ENCODE peak calls at places on chromosomes 12 and 14, in seven cellular contexts. Z is IMR-90, B is breast epithelium, K is hepatocyte, I is fibroblast of lung, G is AG04450, T is aorta. E is an unnamed sample.

GRCh38 chr14:66284346-66284745 is 201.8 kb upstream of the CCDC196 start:
- DNase-seq in Z (peak; percentile 0), B (no peak), K (peak; percentile 55), I (no peak), G (no peak), T (no peak), E (no peak)

GRCh38 chr12:118013283-118013682 is 3.2 kb upstream of the RFC5 start:
- DNase-seq in Z (no peak), B (no peak), K (no peak), I (no peak), G (no peak), T (no peak), E (no peak)

GRCh38 chr12:52032431-52032796 is 18.8 kb upstream of the NR4A1 start:
- DNase-seq in Z (peak; percentile 80), B (peak; percentile 73), K (peak; percentile 77), I (peak; percentile 89), G (no peak), T (peak; percentile 81), E (peak; percentile 87)

GRCh38 chr12:91311081-91311480 is 128.5 kb upstream of the DCN start:
- DNase-seq in Z (no peak), B (no peak), K (no peak), I (no peak), G (no peak), T (no peak), E (no peak)

GRCh38 chr12:121889267-121889624 is 656 bp downstream of the PSMD9 start:
- DNase-seq in Z (no peak), B (no peak), K (no peak), I (no peak), G (no peak), T (no peak), E (no peak)

GRCh38 chr12:9363145-9363544 is 154.9 kb upstream of the PZP start:
- DNase-seq in Z (no peak), B (no peak), K (no peak), I (no peak), G (no peak), T (no peak), E (no peak)

GRCh38 chr14:37655418-37655817 is 60.0 kb downstream of the TTC6 start:
- DNase-seq in Z (peak; percentile 44), B (no peak), K (no peak), I (peak; percentile 29), G (no peak), T (no peak), E (no peak)

GRCh38 chr12:1977109-1977508 is 27.1 kb downstream of the DCP1B start:
- DNase-seq in Z (no peak), B (no peak), K (peak; percentile 20), I (no peak), G (no peak), T (no peak), E (no peak)

GRCh38 chr12:112514926-112515642 is 96.3 kb downstream of the PTPN11 start:
- DNase-seq in Z (no peak), B (no peak), K (no peak), I (no peak), G (no peak), T (no peak), E (no peak)

GRCh38 chr12:119115296-119115905 is 63.3 kb upstream of the HSPB8 start:
- DNase-seq in Z (peak; percentile 31), B (no peak), K (peak; percentile 79), I (peak; percentile 56), G (peak; percentile 8), T (no peak), E (peak; percentile 62)

GRCh38 chr12:96471368-96472040 is 17.9 kb upstream of the CFAP54 start:
- DNase-seq in Z (peak; percentile 82), B (no peak), K (no peak), I (peak; percentile 68), G (no peak), T (no peak), E (peak; percentile 57)

GRCh38 chr14:68784298-68784910 is 8.5 kb downstream of the ZFP36L1 start:
- DNase-seq in Z (no peak), B (no peak), K (peak; percentile 92), I (peak; percentile 39), G (no peak), T (no peak), E (no peak)

GRCh38 chr12:103586132-103586531 is 941 bp upstream of the STAB2 start:
- DNase-seq in Z (no peak), B (no peak), K (no peak), I (no peak), G (no peak), T (no peak), E (no peak)

GRCh38 chr14:92902726-92903125 is 20.2 kb upstream of the CHGA start:
- DNase-seq in Z (no peak), B (no peak), K (no peak), I (no peak), G (no peak), T (peak; percentile 58), E (no peak)

GRCh38 chr12:22474970-22475720 is 69.2 kb downstream of the C2CD5 start:
- DNase-seq in Z (no peak), B (no peak), K (no peak), I (peak; percentile 74), G (no peak), T (no peak), E (no peak)

GRCh38 chr12:53950441-53950781 is 4.3 kb upstream of the HOXC12 start:
- DNase-seq in Z (no peak), B (no peak), K (no peak), I (no peak), G (no peak), T (no peak), E (no peak)

GRCh38 chr14:61025239-61026223 is 44.5 kb downstream of the SLC38A6 start:
- DNase-seq in Z (peak; percentile 80), B (peak; percentile 63), K (peak; percentile 75), I (peak; percentile 86), G (peak; percentile 57), T (peak; percentile 74), E (peak; percentile 86)

GRCh38 chr14:74571901-74572828 is 39.9 kb downstream of the LTBP2 start:
- DNase-seq in Z (peak; percentile 100), B (no peak), K (peak; percentile 57), I (peak; percentile 98), G (peak; percentile 97), T (peak; percentile 74), E (no peak)

GRCh38 chr12:23816394-23816851 is 133.0 kb downstream of the SOX5 start:
- DNase-seq in Z (no peak), B (no peak), K (no peak), I (no peak), G (no peak), T (no peak), E (no peak)

GRCh38 chr14:100666403-100666802 is 60.3 kb upstream of the DLK1 start:
- DNase-seq in Z (no peak), B (no peak), K (peak; percentile 14), I (no peak), G (no peak), T (no peak), E (no peak)

GRCh38 chr14:100664841-100665425 is 61.8 kb upstream of the DLK1 start:
- DNase-seq in Z (peak; percentile 73), B (no peak), K (peak; percentile 48), I (peak; percentile 85), G (peak; percentile 59), T (no peak), E (peak; percentile 67)

GRCh38 chr14:100666851-100667250 is 59.8 kb upstream of the DLK1 start:
- DNase-seq in Z (no peak), B (no peak), K (no peak), I (no peak), G (no peak), T (no peak), E (no peak)

GRCh38 chr14:100664234-100664633 is 62.5 kb upstream of the DLK1 start:
- DNase-seq in Z (no peak), B (no peak), K (no peak), I (no peak), G (no peak), T (no peak), E (no peak)

GRCh38 chr14:100665518-100666032 is 61.1 kb upstream of the DLK1 start:
- DNase-seq in Z (no peak), B (no peak), K (peak; percentile 19), I (peak; percentile 21), G (no peak), T (no peak), E (no peak)
- H3K4me3 ChIP-seq in Z (no peak overlapping the region), B (no peak overlapping the region), K (no peak overlapping the region), I (no peak overlapping the region), G (no peak overlapping the region), T (no peak overlapping the region), E (no peak overlapping the region)

GRCh38 chr14:93958567-93959238 is 17.7 kb downstream of the ASB2 start:
- DNase-seq in Z (no peak), B (no peak), K (no peak), I (no peak), G (no peak), T (no peak), E (no peak)
- H3K27ac ChIP-seq in Z (peak overlapping the region; percentile 22), B (peak overlapping the region; percentile 32), K (peak overlapping the region; percentile 90), I (no peak overlapping the region), G (peak overlapping the region; percentile 82), T (no peak overlapping the region), E (peak overlapping the region; percentile 95)

DNA sequence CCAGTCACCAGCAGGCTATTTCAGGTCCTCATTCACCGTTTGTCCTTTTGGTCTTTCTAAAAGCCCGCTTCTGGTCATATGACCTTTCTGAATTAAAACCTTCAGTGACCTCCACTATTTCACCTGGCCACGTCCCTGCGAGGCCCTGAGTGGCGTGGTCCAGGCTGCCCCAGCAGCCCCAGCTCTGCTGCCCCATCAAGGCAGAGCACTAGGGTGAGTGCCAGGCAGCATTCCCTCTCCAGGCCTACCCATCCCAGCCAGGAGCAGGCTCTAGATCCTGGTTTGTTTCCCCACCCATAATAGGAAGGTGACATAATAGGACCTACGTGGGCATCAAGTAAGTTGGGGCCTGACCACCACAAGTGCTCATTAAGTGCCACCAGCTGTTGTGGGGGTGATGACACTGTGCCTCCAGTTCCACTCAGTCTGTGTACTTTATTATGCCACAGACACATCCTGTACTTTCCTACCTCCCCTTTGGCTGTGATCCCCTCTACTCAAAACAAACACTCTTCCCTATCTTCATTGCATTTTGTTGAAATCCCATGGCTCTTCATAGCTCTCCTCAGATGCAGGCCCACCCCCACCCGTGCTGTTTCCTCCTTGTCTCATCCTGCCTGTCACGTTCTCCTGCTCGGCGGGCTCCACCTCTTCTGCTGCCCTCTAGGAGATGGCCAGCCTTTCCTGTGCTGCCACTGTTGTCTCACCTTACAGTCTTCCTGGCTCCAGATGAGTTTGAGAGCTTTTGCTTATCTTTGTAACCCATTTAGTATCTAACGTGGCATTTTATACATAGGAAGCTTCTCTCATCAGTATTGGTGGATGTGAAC is 21.4 kb downstream of the CKB start:
- DNase-seq in Z (no peak), B (no peak), K (no peak), I (no peak), G (no peak), T (no peak), E (no peak)
- H3K4me3 ChIP-seq in Z (no peak overlapping the region), B (no peak overlapping the region), K (no peak overlapping the region), I (no peak overlapping the region), G (no peak overlapping the region), T (no peak overlapping the region), E (no peak overlapping the region)

GRCh38 chr14:72075649-72076334 is 143.6 kb downstream of the RGS6 start:
- DNase-seq in Z (no peak), B (no peak), K (no peak), I (no peak), G (no peak), T (no peak), E (no peak)

GRCh38 chr14:72064501-72064900 is 132.3 kb downstream of the RGS6 start:
- DNase-seq in Z (no peak), B (no peak), K (no peak), I (no peak), G (no peak), T (no peak), E (no peak)

DNA sequence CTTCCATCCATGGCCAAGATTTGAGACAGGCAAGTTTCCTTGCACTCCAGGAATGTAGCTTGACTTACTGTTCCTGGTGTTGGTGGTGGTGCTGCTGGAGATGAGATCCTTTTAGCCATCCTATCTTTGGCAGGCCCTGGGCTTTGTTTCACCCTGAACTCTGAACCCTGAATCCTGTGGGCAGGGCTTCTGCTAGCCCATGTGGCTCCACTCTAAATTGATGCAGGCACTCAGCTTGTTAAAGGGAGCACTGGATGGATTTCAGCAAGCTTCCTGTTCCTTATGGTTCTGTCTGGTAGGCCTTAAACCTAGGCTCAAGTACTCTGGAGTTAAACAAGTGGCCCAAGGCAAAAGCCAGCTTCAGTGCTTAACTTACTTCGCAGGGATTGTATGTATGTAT is 138.2 kb downstream of the RGS6 start:
- DNase-seq in Z (no peak), B (no peak), K (no peak), I (no peak), G (no peak), T (no peak), E (no peak)
- H3K27ac ChIP-seq in Z (no peak overlapping the region), B (no peak overlapping the region), K (no peak overlapping the region), I (no peak overlapping the region), G (no peak overlapping the region), T (no peak overlapping the region), E (no peak overlapping the region)

E was measured in cardiac muscle cell.